ENCODE peak calls at places on chromosomes 6 and 20, in six cellular contexts. G is RWPE2, R is activated gamma-delta T cell treated with Interleukin-2 at 50 U/mL for 16 hours, B is head of caudate nucleus, M is EL, I is HuH-7.5. Z is an unnamed sample.

GRCh38 chr6:41712651-41713103 is 22.7 kb downstream of the TFEB start:
- DNase-seq in I (no peak), R (no peak), M (no peak), B (peak), G (no peak), Z (no peak)

GRCh38 chr6:137699036-137699683 is 167.9 kb upstream of the TNFAIP3 start:
- DNase-seq in M (peak), B (no peak), G (no peak), R (no peak), I (no peak), Z (no peak)

GRCh38 chr20:62064788-62065668 is 653 bp downstream of the TAF4 start:
- DNase-seq in I (peak), R (no peak), G (peak), M (peak), B (no peak), Z (no peak)

GRCh38 chr20:62136283-62137091 is 6.7 kb downstream of the PSMA7 start:
- DNase-seq in G (no peak), M (peak), R (peak), I (peak), B (peak), Z (peak)

GRCh38 chr6:113857565-113858066 is 471 bp downstream of the MARCKS start:
- DNase-seq in M (no peak), G (no peak), B (peak), R (no peak), I (peak), Z (no peak)

GRCh38 chr20:10519361-10520048 is 84.4 kb downstream of the SLX4IP start:
- DNase-seq in R (no peak), I (no peak), G (no peak), B (no peak), M (peak), Z (peak)

GRCh38 chr6:100446115-100446921 is 18.4 kb downstream of the SIM1 start:
- DNase-seq in R (no peak), M (peak), G (no peak), I (no peak), B (no peak), Z (no peak)

GRCh38 chr6:90227165-90227564 is 69.5 kb downstream of the BACH2 start:
- DNase-seq in B (no peak), R (no peak), M (no peak), I (no peak), G (no peak), Z (no peak)

GRCh38 chr20:59385038-59385437 is 84.6 kb downstream of the EDN3 start:
- DNase-seq in G (no peak), R (no peak), B (no peak), I (no peak), M (no peak), Z (no peak)

Z was measured in astrocyte.